ENCODE peak calls at places on chromosomes 7 and 10, in seven cellular contexts. V is body of pancreas, K is IMR-90, U is A549, S is uterus, X is heart left ventricle, B is tibial nerve. O is an unnamed sample.

GRCh38 chr7:22269963-22270362 is 87.0 kb downstream of the RAPGEF5 start:
- DNase-seq in V (peak; percentile 79), K (no peak), U (no peak), S (no peak), X (no peak), B (no peak), O (no peak)

GRCh38 chr7:98362517-98362916 is 38.4 kb downstream of the BAIAP2L1 start:
- DNase-seq in V (no peak), K (no peak), U (no peak), S (no peak), X (no peak), B (no peak), O (no peak)

GRCh38 chr10:68135922-68136718 is 26.8 kb downstream of the MYPN start:
- DNase-seq in V (no peak), K (peak; percentile 92), U (peak; percentile 87), S (no peak), X (peak; percentile 41), B (no peak), O (no peak)

GRCh38 chr10:110528224-110528997 is 30.7 kb downstream of the DUSP5 start:
- DNase-seq in V (no peak), K (no peak), U (no peak), S (no peak), X (no peak), B (no peak), O (no peak)

GRCh38 chr7:46139079-46139478 is 218.0 kb upstream of the IGFBP3 start:
- DNase-seq in V (no peak), K (peak; percentile 90), U (peak; percentile 72), S (no peak), X (no peak), B (no peak), O (no peak)

GRCh38 chr10:100168313-100168643 is 17.6 kb downstream of the ERLIN1 start:
- DNase-seq in V (no peak), K (no peak), U (no peak), S (no peak), X (no peak), B (no peak), O (no peak)

GRCh38 chr10:49131507-49132385 is 2.1 kb downstream of the FAM170B start:
- DNase-seq in V (no peak), K (no peak), U (no peak), S (no peak), X (peak; percentile 40), B (no peak), O (no peak)

GRCh38 chr10:95756061-95756751 is at the start of gene ENTPD1:
- DNase-seq in V (no peak), K (peak; percentile 12), U (no peak), S (no peak), X (no peak), B (no peak), O (no peak)

GRCh38 chr10:3472705-3473078 is 300.1 kb upstream of the PITRM1 start:
- DNase-seq in V (no peak), K (peak; percentile 64), U (peak; percentile 78), S (no peak), X (no peak), B (no peak), O (no peak)

GRCh38 chr10:114682532-114682931 is 24.5 kb upstream of the ABLIM1 start:
- DNase-seq in V (no peak), K (no peak), U (no peak), S (no peak), X (no peak), B (no peak), O (no peak)

GRCh38 chr7:137760111-137760510 is 86.7 kb downstream of the DGKI start:
- DNase-seq in V (peak; percentile 61), K (no peak), U (no peak), S (no peak), X (no peak), B (no peak), O (peak; percentile 55)

GRCh38 chr7:36583318-36583717 is 141.0 kb downstream of the AOAH start:
- DNase-seq in V (no peak), K (peak; percentile 46), U (no peak), S (no peak), X (no peak), B (no peak), O (no peak)

GRCh38 chr7:16668049-16668858 is 22.3 kb downstream of the BZW2 start:
- DNase-seq in V (peak; percentile 42), K (peak; percentile 100), U (peak; percentile 96), S (peak; percentile 87), X (peak; percentile 79), B (peak; percentile 33), O (no peak)

GRCh38 chr10:123175389-123176387 is 21.5 kb downstream of the BUB3 start:
- DNase-seq in V (no peak), K (no peak), U (no peak), S (no peak), X (no peak), B (no peak), O (no peak)

GRCh38 chr10:1552415-1552814 is 184.9 kb downstream of the ADARB2 start:
- DNase-seq in V (no peak), K (no peak), U (no peak), S (no peak), X (no peak), B (no peak), O (no peak)

GRCh38 chr7:155858521-155859061 is 46.3 kb upstream of the SHH start:
- DNase-seq in V (no peak), K (peak; percentile 28), U (peak; percentile 77), S (no peak), X (no peak), B (no peak), O (peak; percentile 6)

GRCh38 chr10:128633864-128634541 is 507.8 kb upstream of the MKI67 start:
- DNase-seq in V (no peak), K (no peak), U (no peak), S (no peak), X (no peak), B (no peak), O (no peak)

GRCh38 chr7:13874783-13875182 is 114.7 kb downstream of the ETV1 start:
- DNase-seq in V (no peak), K (peak; percentile 66), U (no peak), S (no peak), X (no peak), B (no peak), O (no peak)

GRCh38 chr10:63976538-63976937 is 455.3 kb downstream of the REEP3 start:
- DNase-seq in V (peak; percentile 67), K (peak; percentile 6), U (peak; percentile 44), S (no peak), X (no peak), B (no peak), O (peak; percentile 52)

GRCh38 chr10:44882146-44882720 is 28.9 kb upstream of the TMEM72 start:
- DNase-seq in V (peak; percentile 90), K (no peak), U (no peak), S (no peak), X (no peak), B (no peak), O (no peak)

GRCh38 chr7:69780377-69780776 is 182.1 kb downstream of the AUTS2 start:
- DNase-seq in V (no peak), K (no peak), U (peak; percentile 18), S (no peak), X (no peak), B (no peak), O (no peak)

GRCh38 chr7:26646666-26647065 is 217.7 kb downstream of the SKAP2 start:
- DNase-seq in V (no peak), K (peak; percentile 6), U (no peak), S (no peak), X (no peak), B (no peak), O (no peak)

GRCh38 chr7:80403686-80404241 is 108.1 kb downstream of the GNAT3 start:
- DNase-seq in V (no peak), K (peak; percentile 37), U (no peak), S (no peak), X (no peak), B (no peak), O (no peak)

DNA sequence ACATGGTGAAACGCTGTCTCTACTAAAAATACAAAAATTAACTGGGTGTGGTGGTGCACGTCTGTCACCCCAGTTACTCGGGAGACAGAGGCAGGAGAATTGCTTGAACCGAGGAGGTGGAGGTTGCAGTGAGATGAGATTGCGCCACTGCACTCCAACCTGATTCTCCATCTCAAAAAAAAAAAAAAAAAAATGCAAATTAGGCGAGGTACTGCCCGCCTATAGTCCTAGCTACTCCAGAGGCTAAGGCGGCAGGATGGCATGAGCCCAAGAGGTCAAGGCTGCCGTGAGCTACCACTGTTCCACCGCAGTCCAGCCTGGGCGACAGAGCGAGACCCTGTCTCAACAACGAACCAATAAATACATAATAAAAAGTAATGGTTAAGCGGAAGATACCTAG is 1.1 kb upstream of the EIF4H start:
- DNase-seq in V (peak; percentile 34), K (no peak), U (no peak), S (no peak), X (no peak), B (no peak), O (peak; percentile 70)
- TF ChIP-seq CTCF in V (no peak), K (no peak), U (no peak), S (no peak), X (no peak), B (no peak), O (no peak)

GRCh38 chr10:88943778-88944177 is 8.8 kb downstream of the ACTA2 start:
- DNase-seq in V (no peak), K (no peak), U (no peak), S (no peak), X (no peak), B (no peak), O (no peak)

GRCh38 chr10:88946200-88946599 is 6.4 kb downstream of the ACTA2 start:
- DNase-seq in V (no peak), K (no peak), U (no peak), S (no peak), X (no peak), B (no peak), O (no peak)

GRCh38 chr10:88946965-88947590 is 5.5 kb downstream of the ACTA2 start:
- DNase-seq in V (no peak), K (no peak), U (no peak), S (no peak), X (no peak), B (no peak), O (no peak)

GRCh38 chr10:88941026-88941425 is 11.5 kb downstream of the ACTA2 start:
- DNase-seq in V (no peak), K (no peak), U (no peak), S (no peak), X (no peak), B (no peak), O (no peak)

DNA sequence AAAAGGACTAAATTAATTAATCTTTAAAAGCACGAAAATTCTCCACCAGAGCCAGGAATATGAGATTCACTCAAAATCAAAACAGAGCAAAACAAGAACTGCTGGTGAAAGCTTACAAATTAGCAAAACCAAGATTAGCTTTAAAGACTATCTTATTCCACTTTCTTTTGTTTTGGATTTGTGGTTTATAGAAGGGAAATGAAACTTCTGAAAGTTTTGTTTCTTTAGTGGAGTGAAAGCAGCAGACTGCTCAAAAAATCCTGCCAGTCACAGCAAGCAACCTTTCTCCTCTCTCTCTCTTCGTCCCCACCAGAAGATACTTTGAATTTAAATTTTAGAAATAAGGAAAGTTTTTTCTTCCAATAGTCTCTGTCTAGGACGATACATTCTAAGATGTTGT is 7.8 kb downstream of the ACTA2 start:
- DNase-seq in V (no peak), K (no peak), U (no peak), S (no peak), X (no peak), B (no peak), O (no peak)
- H3K4me3 ChIP-seq in V (no peak overlapping the region), K (no peak overlapping the region), U (no peak overlapping the region), S (no peak overlapping the region), X (no peak overlapping the region), B (no peak overlapping the region), O (no peak overlapping the region)

GRCh38 chr7:151926336-151926712 is 29.9 kb upstream of the GALNTL5 start:
- DNase-seq in V (no peak), K (no peak), U (no peak), S (no peak), X (no peak), B (no peak), O (no peak)
- TF ChIP-seq POLR2A in V (no peak), K (no peak), U (no peak), S (no peak), X (no peak), B (no peak), O (no peak)

GRCh38 chr7:112500619-112501018 is 19.8 kb downstream of the LSMEM1 start:
- DNase-seq in V (no peak), K (no peak), U (peak; percentile 13), S (no peak), X (no peak), B (no peak), O (no peak)
- TF ChIP-seq CTCF in V (no peak), K (no peak), U (no peak), S (no peak), X (no peak), B (no peak), O (no peak)